ENCODE peak calls at places on chromosomes 16 and 17, in eight cellular contexts. A, R, L, B, Q, I, Y and O are unnamed samples.

GRCh38 chr17:58564971-58565370 is 50.5 kb upstream of the MTMR4 start:
- DNase-seq in A (no peak), R (no peak), L (no peak), B (no peak), Q (no peak), I (no peak), Y (no peak), O (no peak)

GRCh38 chr16:10088380-10088793 is 93.8 kb downstream of the GRIN2A start:
- DNase-seq in A (no peak), R (peak), L (peak), B (no peak), Q (no peak), I (peak), Y (no peak), O (no peak)

GRCh38 chr17:6548578-6549330 is 7.6 kb downstream of the PITPNM3 start:
- DNase-seq in A (peak), R (no peak), L (no peak), B (no peak), Q (no peak), I (no peak), Y (no peak), O (no peak)

GRCh38 chr16:71746442-71747046 is 22.0 kb upstream of the PHLPP2 start:
- DNase-seq in A (no peak), R (no peak), L (no peak), B (peak), Q (no peak), I (peak), Y (peak), O (no peak)

GRCh38 chr16:11833951-11834695 is 17.2 kb downstream of the RSL1D1 start:
- DNase-seq in A (no peak), R (no peak), L (no peak), B (no peak), Q (no peak), I (peak), Y (no peak), O (no peak)

GRCh38 chr16:48831081-48831722 is 221.2 kb upstream of the N4BP1 start:
- DNase-seq in A (no peak), R (no peak), L (peak), B (no peak), Q (peak), I (no peak), Y (no peak), O (no peak)

GRCh38 chr17:80942360-80943345 is 49.0 kb upstream of the CHMP6 start:
- DNase-seq in A (peak), R (peak), L (peak), B (no peak), Q (peak), I (peak), Y (peak), O (no peak)

GRCh38 chr17:12896386-12896785 is 107.1 kb downstream of the ARHGAP44 start:
- DNase-seq in A (no peak), R (no peak), L (no peak), B (no peak), Q (no peak), I (no peak), Y (no peak), O (no peak)

GRCh38 chr17:64036198-64036922 is 15.9 kb upstream of the ICAM2 start:
- DNase-seq in A (no peak), R (no peak), L (peak), B (no peak), Q (peak), I (no peak), Y (no peak), O (no peak)

GRCh38 chr16:84454611-84455010 is 49.8 kb downstream of the MEAK7 start:
- DNase-seq in A (no peak), R (no peak), L (peak), B (no peak), Q (no peak), I (no peak), Y (no peak), O (no peak)

GRCh38 chr16:51888021-51888420 is 658.9 kb downstream of the TOX3 start:
- DNase-seq in A (no peak), R (no peak), L (no peak), B (no peak), Q (no peak), I (peak), Y (no peak), O (no peak)

GRCh38 chr17:27625856-27626255 is 5.1 kb upstream of the LGALS9 start:
- DNase-seq in A (no peak), R (no peak), L (no peak), B (no peak), Q (no peak), I (no peak), Y (no peak), O (no peak)

GRCh38 chr16:50585331-50585776 is 37.2 kb downstream of the NKD1 start:
- DNase-seq in A (no peak), R (peak), L (peak), B (no peak), Q (no peak), I (peak), Y (peak), O (no peak)

GRCh38 chr16:57470683-57471082 is 8.2 kb downstream of the POLR2C start:
- DNase-seq in A (no peak), R (peak), L (peak), B (no peak), Q (no peak), I (peak), Y (peak), O (no peak)

GRCh38 chr17:78737332-78737731 is 44.7 kb downstream of the CYTH1 start:
- DNase-seq in A (no peak), R (no peak), L (no peak), B (no peak), Q (no peak), I (peak), Y (no peak), O (no peak)

GRCh38 chr17:320809-321385 is 31.7 kb downstream of the RPH3AL start:
- DNase-seq in A (no peak), R (no peak), L (no peak), B (no peak), Q (peak), I (no peak), Y (no peak), O (no peak)

GRCh38 chr17:62601438-62601837 is 26.0 kb upstream of the MRC2 start:
- DNase-seq in A (no peak), R (no peak), L (no peak), B (no peak), Q (no peak), I (peak), Y (no peak), O (no peak)

GRCh38 chr17:29593546-29594440 is 861 bp downstream of the ANKRD13B start:
- DNase-seq in A (no peak), R (no peak), L (no peak), B (peak), Q (peak), I (no peak), Y (no peak), O (no peak)

GRCh38 chr17:67266496-67266895 is 21.5 kb upstream of the HELZ start:
- DNase-seq in A (no peak), R (no peak), L (no peak), B (no peak), Q (no peak), I (no peak), Y (no peak), O (no peak)

GRCh38 chr16:52553322-52553721 is 6.4 kb upstream of the TOX3 start:
- DNase-seq in A (no peak), R (no peak), L (no peak), B (no peak), Q (peak), I (no peak), Y (no peak), O (no peak)

GRCh38 chr17:2710075-2710803 is 1.3 kb downstream of the CLUH start:
- DNase-seq in A (no peak), R (no peak), L (peak), B (no peak), Q (no peak), I (no peak), Y (no peak), O (no peak)

GRCh38 chr17:78154903-78155811 is 9.0 kb downstream of the C17orf99 start:
- DNase-seq in A (no peak), R (no peak), L (no peak), B (no peak), Q (no peak), I (no peak), Y (peak), O (no peak)

GRCh38 chr17:36131436-36131835 is 27.8 kb downstream of the CCL4 start:
- DNase-seq in A (no peak), R (no peak), L (peak), B (no peak), Q (no peak), I (no peak), Y (no peak), O (no peak)
- TF ChIP-seq CTCF in A (no peak), R (no peak), L (no peak), B (no peak), Q (no peak), I (no peak), Y (no peak), O (no peak)

DNA sequence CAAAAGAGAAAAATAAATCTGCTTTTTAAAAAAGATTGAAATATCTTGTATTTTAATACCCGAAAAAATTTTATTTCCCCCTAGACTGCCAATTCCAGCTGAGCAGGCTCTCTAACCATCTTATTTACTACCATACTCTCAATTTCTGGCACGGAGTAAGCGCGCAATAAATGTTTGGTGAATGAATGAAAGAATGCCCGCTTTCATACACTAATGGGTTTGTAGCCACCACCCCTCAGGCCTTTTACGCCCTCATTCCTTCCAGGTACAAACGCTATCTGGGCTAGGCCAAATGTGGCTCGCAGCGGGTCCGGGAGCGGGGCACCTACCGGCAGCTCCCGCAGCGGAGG is 557 bp upstream of the PLD2 start:
- DNase-seq in A (no peak), R (no peak), L (no peak), B (no peak), Q (peak), I (no peak), Y (peak), O (no peak)
- TF ChIP-seq CTCF in A (no peak), R (no peak), L (no peak), B (no peak), Q (no peak), I (no peak), Y (no peak), O (no peak)

GRCh38 chr17:72735089-72735488 is 357.4 kb downstream of the SLC39A11 start:
- DNase-seq in A (no peak), R (no peak), L (no peak), B (no peak), Q (no peak), I (no peak), Y (no peak), O (no peak)
- TF ChIP-seq CTCF in A (no peak), R (no peak), L (no peak), B (no peak), Q (no peak), I (no peak), Y (no peak), O (no peak)

DNA sequence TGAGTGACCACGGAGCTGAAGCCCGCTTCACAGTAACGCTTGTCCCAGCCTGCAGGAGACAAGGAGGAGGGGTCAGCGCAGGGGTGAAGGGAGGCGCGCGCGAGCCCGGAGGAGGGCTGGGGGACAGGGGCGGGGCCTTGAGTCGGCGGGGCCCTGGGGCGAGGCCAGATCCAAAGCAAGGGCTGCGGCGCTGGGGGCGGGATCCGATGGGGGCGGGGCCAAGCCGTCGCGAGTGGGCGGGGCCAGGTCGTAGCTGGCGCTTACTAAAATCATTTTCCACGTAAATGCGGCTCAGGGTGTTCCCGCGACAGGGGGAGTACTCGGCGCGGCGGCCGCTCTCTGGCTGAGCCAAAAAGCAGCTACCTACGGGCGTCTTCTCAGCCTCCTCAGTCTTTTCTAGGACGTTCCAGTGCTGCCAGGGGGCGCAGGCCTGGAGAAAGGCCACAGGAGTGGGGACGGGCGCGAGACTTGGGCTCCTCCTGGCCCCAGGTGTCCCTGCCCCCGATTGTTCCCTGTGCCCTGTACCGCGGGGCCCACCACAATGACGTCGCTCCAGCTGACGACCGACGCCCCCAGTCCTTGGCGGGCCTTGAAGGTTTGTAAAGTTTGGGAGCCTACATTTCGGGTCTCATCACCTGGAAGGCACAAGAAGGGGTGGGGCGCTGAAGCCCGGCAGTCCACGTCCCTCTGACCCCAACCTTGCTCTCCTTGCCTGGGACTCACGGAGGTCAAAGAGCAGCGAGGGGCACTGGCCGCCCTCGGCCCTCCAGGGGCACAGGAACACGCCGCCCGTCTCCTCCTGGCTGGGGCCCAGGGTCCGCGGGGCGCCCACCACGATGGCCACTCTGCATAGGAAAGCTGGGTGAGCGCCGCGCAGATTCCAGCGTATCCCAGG is 3.9 kb downstream of the ITGA2B start:
- DNase-seq in A (peak), R (peak), L (peak), B (peak), Q (peak), I (peak), Y (peak), O (no peak)
- TF ChIP-seq CTCF in A (peak), R (peak), L (no peak), B (no peak), Q (no peak), I (peak), Y (no peak), O (peak)

GRCh38 chr17:16407911-16408588 is 7.3 kb upstream of the TRPV2 start:
- DNase-seq in A (peak), R (peak), L (no peak), B (peak), Q (peak), I (peak), Y (peak), O (no peak)
- TF ChIP-seq CTCF in A (no peak), R (no peak), L (no peak), B (no peak), Q (no peak), I (no peak), Y (no peak), O (no peak)

GRCh38 chr16:66923866-66924265 is 1.5 kb downstream of the RRAD start:
- DNase-seq in A (no peak), R (no peak), L (no peak), B (no peak), Q (no peak), I (no peak), Y (peak), O (no peak)

GRCh38 chr16:66925322-66925840 is at the start of gene RRAD:
- DNase-seq in A (no peak), R (peak), L (no peak), B (no peak), Q (peak), I (peak), Y (no peak), O (no peak)

GRCh38 chr16:66926171-66926570 is 836 bp upstream of the RRAD start:
- DNase-seq in A (no peak), R (peak), L (no peak), B (no peak), Q (no peak), I (peak), Y (no peak), O (no peak)

GRCh38 chr16:66923247-66923851 is 2.0 kb downstream of the RRAD start:
- DNase-seq in A (no peak), R (peak), L (no peak), B (no peak), Q (no peak), I (peak), Y (no peak), O (no peak)

GRCh38 chr16:66924527-66925321 is 611 bp downstream of the RRAD start:
- DNase-seq in A (no peak), R (no peak), L (no peak), B (peak), Q (peak), I (no peak), Y (peak), O (no peak)
- TF ChIP-seq CTCF in A (peak), R (peak), L (no peak), B (no peak), Q (no peak), I (peak), Y (peak), O (peak)

GRCh38 chr16:74304835-74305176 is 8.2 kb downstream of the PSMD7 start:
- DNase-seq in A (no peak), R (no peak), L (no peak), B (no peak), Q (no peak), I (no peak), Y (no peak), O (no peak)

GRCh38 chr16:74305286-74305685 is 8.7 kb downstream of the PSMD7 start:
- DNase-seq in A (no peak), R (no peak), L (no peak), B (no peak), Q (no peak), I (no peak), Y (no peak), O (no peak)

GRCh38 chr16:74302341-74302740 is 5.7 kb downstream of the PSMD7 start:
- DNase-seq in A (no peak), R (no peak), L (no peak), B (no peak), Q (no peak), I (no peak), Y (no peak), O (no peak)

GRCh38 chr16:74305978-74306784 is 9.6 kb downstream of the PSMD7 start:
- DNase-seq in A (no peak), R (no peak), L (no peak), B (no peak), Q (no peak), I (no peak), Y (no peak), O (no peak)

DNA sequence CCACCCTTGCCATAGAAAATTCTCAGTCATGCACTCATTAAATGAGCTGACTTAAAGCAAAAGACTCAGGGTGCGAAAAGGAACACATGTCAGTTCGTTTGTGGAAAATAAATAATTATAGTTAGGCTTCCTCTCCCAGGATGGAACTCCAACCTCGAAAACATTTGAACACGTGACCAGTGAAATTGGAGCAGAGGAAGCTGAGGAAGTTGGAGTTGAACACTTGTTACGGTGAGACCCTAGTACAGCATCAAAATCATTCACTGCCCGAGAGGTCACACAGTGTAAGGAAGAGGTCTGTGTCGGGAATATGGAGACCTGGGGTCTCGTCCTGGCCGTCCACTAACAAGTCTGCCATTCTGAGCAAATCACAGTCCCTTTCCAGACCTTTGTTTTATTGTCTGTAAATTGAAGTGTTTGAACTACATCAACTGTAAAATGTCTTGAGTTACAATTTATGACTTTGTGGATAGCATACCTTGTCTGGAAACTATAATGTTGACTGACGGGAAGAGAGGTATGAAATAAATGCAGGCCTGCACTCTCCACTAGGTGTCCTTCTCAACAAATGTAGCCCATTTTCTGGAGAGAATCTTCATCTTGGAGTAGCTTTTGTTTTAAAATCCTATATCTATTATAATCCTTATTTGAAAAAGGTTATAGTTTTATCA is 7.7 kb downstream of the PSMD7 start:
- DNase-seq in A (no peak), R (no peak), L (no peak), B (no peak), Q (no peak), I (no peak), Y (peak), O (no peak)
- TF ChIP-seq CTCF in A (peak), R (no peak), L (no peak), B (peak), Q (no peak), I (peak), Y (peak), O (peak)

GRCh38 chr17:42979511-42980273 is at the start of gene PTGES3L:
- DNase-seq in A (peak), R (peak), L (no peak), B (peak), Q (peak), I (peak), Y (peak), O (no peak)
- TF ChIP-seq CTCF in A (no peak), R (no peak), L (no peak), B (no peak), Q (no peak), I (no peak), Y (no peak), O (no peak)

GRCh38 chr16:25141648-25142047 is 30.1 kb downstream of the LCMT1 start:
- DNase-seq in A (no peak), R (no peak), L (no peak), B (no peak), Q (no peak), I (peak), Y (peak), O (no peak)

GRCh38 chr16:25148568-25149215 is 37.1 kb downstream of the LCMT1 start:
- DNase-seq in A (no peak), R (no peak), L (no peak), B (no peak), Q (peak), I (no peak), Y (no peak), O (no peak)

GRCh38 chr16:25140459-25140858 is 28.9 kb downstream of the LCMT1 start:
- DNase-seq in A (no peak), R (no peak), L (no peak), B (no peak), Q (no peak), I (no peak), Y (no peak), O (no peak)

GRCh38 chr16:25138130-25138529 is 26.6 kb downstream of the LCMT1 start:
- DNase-seq in A (no peak), R (no peak), L (no peak), B (no peak), Q (no peak), I (no peak), Y (no peak), O (no peak)

DNA sequence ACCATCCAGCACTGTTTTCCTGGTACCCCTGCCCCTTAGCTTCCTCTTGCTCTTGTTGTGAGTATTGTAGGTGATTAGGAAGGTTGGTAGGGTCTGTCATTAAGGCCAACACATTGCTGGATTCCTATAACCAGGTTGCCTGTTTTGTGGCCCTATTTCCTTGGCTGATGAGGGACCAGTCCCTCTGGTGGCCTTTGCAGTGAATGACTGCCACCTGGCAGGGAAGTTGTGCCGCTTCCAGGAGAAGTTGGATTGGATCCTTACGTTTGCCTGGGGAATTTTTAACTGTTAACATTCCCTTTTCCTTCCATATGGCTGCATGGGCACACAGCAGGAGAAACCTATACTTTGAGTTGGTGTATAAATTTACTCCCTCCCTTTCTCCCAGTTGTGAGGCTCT is 32.4 kb downstream of the LCMT1 start:
- DNase-seq in A (peak), R (no peak), L (no peak), B (no peak), Q (peak), I (no peak), Y (peak), O (no peak)
- TF ChIP-seq CTCF in A (peak), R (peak), L (no peak), B (peak), Q (peak), I (peak), Y (peak), O (peak)